ENCODE peak calls at places on chromosome 7, in four cellular contexts. One of them, this sample, is unnamed.

GRCh38 chr7:143331179-143331825 is 15.4 kb downstream of the CLCN1 start:
- DNase-seq in GM20000: no peak
- DNase-seq in HCT116: no peak
- DNase-seq in stomach: peak; percentile 49
- DNase-seq in this sample: no peak

GRCh38 chr7:104366390-104366789 is 38.0 kb downstream of the LHFPL3 start:
- DNase-seq in HCT116: no peak
- DNase-seq in stomach: no peak
- DNase-seq in GM20000: no peak
- DNase-seq in this sample: no peak

GRCh38 chr7:64686493-64687184 is 20.7 kb downstream of the ZNF107 start:
- DNase-seq in stomach: no peak
- DNase-seq in HCT116: no peak
- DNase-seq in GM20000: no peak
- DNase-seq in this sample: no peak

GRCh38 chr7:105678811-105679495 is 97.7 kb upstream of the EFCAB10 start:
- DNase-seq in GM20000: peak; percentile 28
- DNase-seq in stomach: peak; percentile 82
- DNase-seq in HCT116: no peak
- DNase-seq in this sample: no peak

GRCh38 chr7:157809863-157810851 is 473.4 kb downstream of the DNAJB6 start:
- DNase-seq in stomach: no peak
- DNase-seq in HCT116: no peak
- DNase-seq in GM20000: no peak
- DNase-seq in this sample: no peak

GRCh38 chr7:92698237-92698841 is 108.1 kb upstream of the FAM133B start:
- DNase-seq in HCT116: peak; percentile 48
- DNase-seq in stomach: peak; percentile 62
- DNase-seq in GM20000: no peak
- DNase-seq in this sample: peak; percentile 6

GRCh38 chr7:34453150-34453549 is 204.9 kb upstream of the NPSR1 start:
- DNase-seq in HCT116: no peak
- DNase-seq in GM20000: no peak
- DNase-seq in stomach: no peak
- DNase-seq in this sample: no peak

GRCh38 chr7:112228632-112229031 is 22.1 kb downstream of the ZNF277 start:
- DNase-seq in HCT116: no peak
- DNase-seq in stomach: no peak
- DNase-seq in GM20000: no peak
- DNase-seq in this sample: no peak

GRCh38 chr7:16034866-16035265 is 348.4 kb upstream of the MEOX2 start:
- DNase-seq in stomach: no peak
- DNase-seq in HCT116: no peak
- DNase-seq in GM20000: no peak
- DNase-seq in this sample: no peak

GRCh38 chr7:114879554-114879953 is 42.3 kb upstream of the MDFIC start:
- DNase-seq in stomach: no peak
- DNase-seq in HCT116: no peak
- DNase-seq in GM20000: no peak
- DNase-seq in this sample: no peak

GRCh38 chr7:14210075-14210474 is 220.6 kb upstream of the ETV1 start:
- DNase-seq in GM20000: no peak
- DNase-seq in stomach: no peak
- DNase-seq in HCT116: no peak
- DNase-seq in this sample: no peak

GRCh38 chr7:108498481-108498880 is 27.5 kb downstream of the PNPLA8 start:
- DNase-seq in GM20000: no peak
- DNase-seq in HCT116: no peak
- DNase-seq in stomach: no peak
- DNase-seq in this sample: no peak

GRCh38 chr7:139648941-139649425 is 125.5 kb downstream of the CLEC2L start:
- DNase-seq in HCT116: no peak
- DNase-seq in stomach: peak; percentile 41
- DNase-seq in GM20000: peak; percentile 73
- DNase-seq in this sample: no peak

GRCh38 chr7:150631084-150631824 is 931 bp downstream of the GIMAP6 start:
- DNase-seq in HCT116: no peak
- DNase-seq in GM20000: no peak
- DNase-seq in stomach: no peak
- DNase-seq in this sample: no peak

GRCh38 chr7:154336295-154336694 is 284.1 kb downstream of the DPP6 start:
- DNase-seq in GM20000: no peak
- DNase-seq in stomach: no peak
- DNase-seq in HCT116: no peak
- DNase-seq in this sample: no peak

GRCh38 chr7:98339043-98339442 is 57.6 kb downstream of the BRI3 start:
- DNase-seq in stomach: no peak
- DNase-seq in HCT116: no peak
- DNase-seq in GM20000: no peak
- DNase-seq in this sample: no peak

GRCh38 chr7:158885624-158886023 is 29.3 kb downstream of the DYNC2I1 start:
- DNase-seq in HCT116: no peak
- DNase-seq in stomach: no peak
- DNase-seq in GM20000: no peak
- DNase-seq in this sample: no peak
- TF ChIP-seq CTCF in HCT116: peak; percentile 37
- TF ChIP-seq CTCF in stomach: no peak
- TF ChIP-seq CTCF in GM20000: no peak
- TF ChIP-seq CTCF in this sample: peak; percentile 32

GRCh38 chr7:144629011-144629410 is 206.8 kb downstream of the TPK1 start:
- DNase-seq in HCT116: no peak
- DNase-seq in GM20000: no peak
- DNase-seq in stomach: no peak
- DNase-seq in this sample: no peak
- TF ChIP-seq CTCF in HCT116: no peak
- TF ChIP-seq CTCF in GM20000: no peak
- TF ChIP-seq CTCF in stomach: no peak
- TF ChIP-seq CTCF in this sample: no peak

DNA sequence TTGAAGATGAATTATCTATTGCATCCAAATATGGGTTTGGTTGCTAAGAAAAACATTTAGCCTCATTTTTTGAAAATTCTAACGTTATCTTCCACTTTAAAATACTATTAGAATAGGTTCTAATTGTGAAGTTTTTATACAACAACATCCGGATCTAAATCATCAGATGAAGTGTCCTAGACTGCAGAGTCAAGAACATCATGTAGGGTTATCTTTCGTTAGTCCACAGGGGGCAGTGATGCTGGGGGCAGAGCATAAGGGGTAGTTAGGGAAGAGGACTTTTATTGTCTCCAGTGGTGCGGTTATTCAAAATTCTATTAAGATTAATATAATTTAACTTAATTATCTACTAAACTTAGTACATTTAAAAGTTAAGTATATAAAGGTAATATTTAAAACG is 990.6 kb upstream of the PHF14 start:
- DNase-seq in stomach: no peak
- DNase-seq in HCT116: no peak
- DNase-seq in GM20000: no peak
- DNase-seq in this sample: no peak
- TF ChIP-seq CTCF in stomach: no peak
- TF ChIP-seq CTCF in HCT116: no peak
- TF ChIP-seq CTCF in GM20000: no peak
- TF ChIP-seq CTCF in this sample: peak; percentile 8

DNA sequence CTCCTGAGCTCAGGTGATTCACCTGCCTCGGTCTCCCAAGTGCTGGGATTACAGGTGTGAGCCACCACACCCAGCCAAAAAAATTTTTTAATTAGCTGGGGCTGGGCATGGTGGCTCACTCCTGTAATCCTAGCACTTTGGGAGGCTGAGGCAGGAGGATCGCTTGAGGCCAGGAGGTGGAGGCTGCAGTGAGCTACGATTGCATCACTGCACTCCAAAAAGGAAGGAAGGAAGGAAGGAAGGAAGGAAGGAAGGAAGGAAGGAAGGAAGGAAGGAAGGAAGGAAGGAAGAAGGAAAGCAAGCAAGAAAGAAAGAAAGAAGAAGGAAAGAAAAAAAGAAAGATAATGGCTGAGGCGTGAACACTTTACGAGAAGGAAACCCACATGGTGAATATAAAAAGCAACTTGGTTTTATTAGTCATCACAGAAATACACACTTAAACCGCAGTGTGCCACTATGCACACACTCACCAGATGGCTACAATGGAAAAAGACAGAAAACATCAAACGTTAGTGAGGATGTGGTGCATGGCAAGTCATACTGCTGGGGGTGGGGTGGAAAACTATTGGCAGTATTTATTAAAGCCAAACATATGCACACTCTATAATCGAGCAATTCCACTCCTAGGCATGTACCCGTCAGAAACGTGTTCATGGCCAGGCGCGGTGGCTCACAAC is 4.4 kb upstream of the CCL26 start:
- DNase-seq in stomach: no peak
- DNase-seq in GM20000: no peak
- DNase-seq in HCT116: no peak
- DNase-seq in this sample: no peak
- TF ChIP-seq CTCF in stomach: no peak
- TF ChIP-seq CTCF in GM20000: no peak
- TF ChIP-seq CTCF in HCT116: no peak
- TF ChIP-seq CTCF in this sample: no peak

DNA sequence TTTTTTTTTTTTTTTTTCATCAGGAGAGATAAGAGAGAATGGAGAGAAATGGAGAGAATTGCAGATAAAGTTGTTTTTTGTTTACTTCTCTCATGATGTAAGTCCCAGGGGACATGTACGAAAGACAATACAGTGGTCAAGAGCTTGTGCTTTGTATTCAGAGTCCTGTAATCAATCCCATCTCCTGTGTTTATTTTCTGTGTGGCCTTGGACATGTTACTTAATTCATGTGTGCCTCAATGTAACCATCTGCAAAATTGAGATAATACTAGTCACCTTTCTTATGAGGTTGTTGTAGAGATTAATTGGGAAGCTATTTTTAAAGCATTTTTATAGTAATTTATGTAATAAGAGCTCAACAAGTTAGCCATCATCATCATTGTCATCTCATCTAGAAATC is 117.5 kb downstream of the CDK14 start:
- DNase-seq in HCT116: no peak
- DNase-seq in stomach: no peak
- DNase-seq in GM20000: no peak
- DNase-seq in this sample: no peak
- TF ChIP-seq CTCF in HCT116: no peak
- TF ChIP-seq CTCF in stomach: no peak
- TF ChIP-seq CTCF in GM20000: no peak
- TF ChIP-seq CTCF in this sample: no peak

DNA sequence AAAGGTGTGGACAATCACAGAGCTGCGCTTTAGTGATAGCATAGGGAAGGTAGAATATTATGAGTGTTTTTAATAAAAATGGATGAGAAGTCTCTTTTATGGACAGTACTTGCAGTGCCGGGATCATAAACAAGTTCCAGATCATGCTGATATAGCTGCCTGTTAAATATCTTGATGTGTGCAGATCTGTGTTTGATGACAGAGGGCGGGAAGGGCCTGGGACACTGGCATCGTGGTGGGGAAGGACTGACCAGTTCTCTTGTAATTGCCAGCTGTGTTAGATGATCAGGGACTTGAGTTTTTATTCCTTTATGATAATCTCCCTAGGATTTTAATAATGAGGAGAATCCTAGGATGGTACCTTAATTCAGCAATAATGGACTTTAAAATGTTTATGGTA is 14.6 kb downstream of the SND1 start:
- DNase-seq in GM20000: no peak
- DNase-seq in stomach: no peak
- DNase-seq in HCT116: no peak
- DNase-seq in this sample: no peak
- TF ChIP-seq CTCF in GM20000: no peak
- TF ChIP-seq CTCF in stomach: no peak
- TF ChIP-seq CTCF in HCT116: no peak
- TF ChIP-seq CTCF in this sample: no peak

GRCh38 chr7:51060536-51060935 is 256.1 kb downstream of the COBL start:
- DNase-seq in HCT116: no peak
- DNase-seq in stomach: no peak
- DNase-seq in GM20000: no peak
- DNase-seq in this sample: no peak
- TF ChIP-seq CTCF in HCT116: peak; percentile 26
- TF ChIP-seq CTCF in stomach: no peak
- TF ChIP-seq CTCF in GM20000: no peak
- TF ChIP-seq CTCF in this sample: no peak

DNA sequence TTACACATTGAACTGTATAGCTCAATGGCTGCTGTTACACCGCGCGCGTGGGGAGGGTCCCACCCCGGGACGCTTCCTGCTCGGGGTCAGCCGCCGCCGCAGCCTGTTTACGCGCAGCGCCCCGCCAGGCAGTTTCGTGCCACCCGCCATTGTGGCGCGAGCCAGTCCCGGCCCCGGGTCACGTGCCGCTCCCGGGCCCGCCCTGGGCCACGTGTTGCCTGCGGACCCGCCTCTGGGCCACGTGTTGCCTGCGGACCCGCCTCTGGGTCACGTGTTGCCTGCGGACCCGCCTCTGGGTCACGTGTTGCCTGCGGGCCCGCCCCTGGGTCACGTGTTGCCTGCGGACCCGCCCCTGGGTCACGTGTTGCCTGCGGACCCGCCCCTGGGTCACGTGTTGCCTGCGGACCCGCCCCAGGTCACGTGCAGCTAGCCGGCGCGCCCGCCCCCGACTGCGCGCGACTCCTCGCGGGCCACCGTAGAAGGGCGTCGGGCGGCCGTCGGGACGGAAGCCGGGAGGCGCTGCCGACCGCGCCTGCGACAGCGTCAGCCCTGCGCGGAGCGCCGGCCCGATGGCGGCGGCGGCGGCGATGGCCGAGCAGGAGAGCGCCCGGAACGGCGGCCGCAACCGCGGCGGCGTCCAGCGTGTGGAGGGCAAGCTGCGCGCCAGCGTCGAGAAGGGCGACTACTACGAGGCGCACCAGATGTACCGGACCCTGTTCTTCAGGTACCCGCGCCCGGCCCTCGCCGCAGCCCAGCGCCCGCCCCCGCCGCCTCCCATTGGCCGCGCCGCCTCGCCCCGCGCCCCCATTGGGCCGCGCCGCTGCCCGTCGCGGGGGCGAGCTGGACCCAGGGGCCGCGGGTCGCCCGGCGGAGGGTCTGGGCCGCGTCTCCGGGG is at the start of gene GET4:
- DNase-seq in stomach: peak; percentile 98
- DNase-seq in HCT116: peak; percentile 82
- DNase-seq in GM20000: peak; percentile 96
- DNase-seq in this sample: peak; percentile 96
- TF ChIP-seq CTCF in stomach: peak; percentile 19
- TF ChIP-seq CTCF in HCT116: peak; percentile 5
- TF ChIP-seq CTCF in GM20000: no peak
- TF ChIP-seq CTCF in this sample: no peak